ENCODE peak calls at places on chromosomes 6 and 20, in nine cellular contexts. G, Q, R, B, M, H, A, J and U are unnamed samples.

GRCh38 chr6:16326971-16327776 is 88.8 kb downstream of the GMPR start:
- DNase-seq in G (no peak), Q (no peak), R (no peak), B (no peak), M (no peak), H (no peak), A (no peak), J (no peak), U (no peak)

GRCh38 chr20:7496394-7497111 is 443.7 kb downstream of the HAO1 start:
- DNase-seq in G (no peak), Q (peak), R (no peak), B (no peak), M (no peak), H (no peak), A (no peak), J (no peak), U (no peak)

GRCh38 chr6:120147218-120147871 is 797.8 kb upstream of the MAN1A1 start:
- DNase-seq in G (no peak), Q (no peak), R (no peak), B (no peak), M (no peak), H (no peak), A (no peak), J (no peak), U (no peak)

GRCh38 chr6:73803562-73804221 is 107.7 kb downstream of the CD109 start:
- DNase-seq in G (no peak), Q (peak), R (no peak), B (no peak), M (no peak), H (no peak), A (peak), J (peak), U (no peak)

GRCh38 chr20:44970243-44970757 is 4.0 kb downstream of the STK4 start:
- DNase-seq in G (no peak), Q (no peak), R (no peak), B (no peak), M (no peak), H (no peak), A (no peak), J (no peak), U (no peak)

GRCh38 chr6:134774244-134774643 is 175.7 kb downstream of the ALDH8A1 start:
- DNase-seq in G (no peak), Q (peak), R (no peak), B (no peak), M (no peak), H (no peak), A (no peak), J (no peak), U (no peak)

GRCh38 chr6:117473401-117473800 is 9.1 kb upstream of the DCBLD1 start:
- DNase-seq in G (no peak), Q (no peak), R (no peak), B (no peak), M (no peak), H (no peak), A (no peak), J (no peak), U (no peak)

GRCh38 chr6:130928158-130928917 is 101.1 kb downstream of the SMLR1 start:
- DNase-seq in G (no peak), Q (no peak), R (no peak), B (no peak), M (no peak), H (no peak), A (no peak), J (no peak), U (no peak)

GRCh38 chr6:154138806-154139205 is 99.8 kb downstream of the OPRM1 start:
- DNase-seq in G (no peak), Q (no peak), R (no peak), B (no peak), M (no peak), H (no peak), A (no peak), J (no peak), U (no peak)

GRCh38 chr6:15077006-15077405 is 168.9 kb upstream of the JARID2 start:
- DNase-seq in G (no peak), Q (peak), R (no peak), B (no peak), M (no peak), H (no peak), A (no peak), J (no peak), U (no peak)